ENCODE peak calls at places on chromosomes 2 and 18, in five cellular contexts. P, T, J, G and X are unnamed samples.

GRCh38 chr2:74815955-74816354 is 18.0 kb upstream of the HK2 start:
- DNase-seq in P (no peak), T (no peak), J (no peak), G (no peak), X (no peak)

GRCh38 chr18:61400016-61400630 is 66.9 kb downstream of the CDH20 start:
- DNase-seq in P (no peak), T (no peak), J (no peak), G (no peak), X (no peak)

GRCh38 chr2:174771631-174772491 is 7.6 kb upstream of the CHRNA1 start:
- DNase-seq in P (peak; percentile 62), T (peak; percentile 94), J (peak; percentile 51), G (peak; percentile 92), X (peak; percentile 66)

GRCh38 chr2:201127128-201127521 is 11.2 kb downstream of the CFLAR start:
- DNase-seq in P (peak; percentile 36), T (no peak), J (no peak), G (no peak), X (no peak)

GRCh38 chr2:65103013-65103720 is 26.7 kb downstream of the RAB1A start:
- DNase-seq in P (peak; percentile 24), T (no peak), J (no peak), G (no peak), X (no peak)

GRCh38 chr2:127647242-127648190 is 1.6 kb downstream of the GPR17 start:
- DNase-seq in P (no peak), T (peak; percentile 36), J (no peak), G (no peak), X (no peak)

GRCh38 chr2:38565333-38565732 is 37.4 kb downstream of the HNRNPLL start:
- DNase-seq in P (no peak), T (no peak), J (no peak), G (no peak), X (no peak)

GRCh38 chr2:55423303-55423702 is 3.6 kb upstream of the CCDC88A start:
- DNase-seq in P (no peak), T (no peak), J (no peak), G (no peak), X (no peak)

GRCh38 chr2:55048514-55048924 is 1.7 kb downstream of the RTN4 start:
- DNase-seq in P (peak; percentile 38), T (peak; percentile 65), J (no peak), G (peak; percentile 61), X (no peak)

GRCh38 chr2:27353762-27354596 is 2.6 kb downstream of the GTF3C2 start:
- DNase-seq in P (no peak), T (peak; percentile 77), J (no peak), G (no peak), X (no peak)

GRCh38 chr2:183079335-183079775 is 808 bp downstream of the DUSP19 start:
- DNase-seq in P (no peak), T (no peak), J (no peak), G (no peak), X (no peak)

GRCh38 chr2:237744613-237745249 is 53.8 kb upstream of the RBM44 start:
- DNase-seq in P (peak; percentile 79), T (peak; percentile 60), J (peak; percentile 63), G (peak; percentile 68), X (peak; percentile 72)

GRCh38 chr2:167294031-167294774 is 405.9 kb downstream of the XIRP2 start:
- DNase-seq in P (no peak), T (peak; percentile 49), J (no peak), G (peak; percentile 50), X (no peak)

GRCh38 chr2:238709324-238709723 is 138.6 kb upstream of the TWIST2 start:
- DNase-seq in P (no peak), T (no peak), J (no peak), G (no peak), X (no peak)

GRCh38 chr2:193561054-193561453 is 1366.3 kb upstream of the TMEFF2 start:
- DNase-seq in P (no peak), T (peak; percentile 67), J (no peak), G (no peak), X (no peak)

GRCh38 chr2:29146197-29146596 is 31.0 kb downstream of the CLIP4 start:
- DNase-seq in P (no peak), T (no peak), J (no peak), G (no peak), X (no peak)

GRCh38 chr2:7497223-7497622 is 580.0 kb downstream of the RNF144A start:
- DNase-seq in P (no peak), T (peak; percentile 2), J (no peak), G (no peak), X (no peak)

GRCh38 chr2:96389728-96390127 is 54.2 kb downstream of the NCAPH start:
- DNase-seq in P (no peak), T (no peak), J (no peak), G (no peak), X (no peak)

GRCh38 chr2:144890828-144891227 is 370.9 kb upstream of the ZEB2 start:
- DNase-seq in P (no peak), T (peak; percentile 17), J (no peak), G (peak; percentile 13), X (no peak)

GRCh38 chr2:146874260-146874658 is 970.6 kb upstream of the ACVR2A start:
- DNase-seq in P (peak; percentile 35), T (peak; percentile 27), J (no peak), G (no peak), X (no peak)

GRCh38 chr18:49111191-49111988 is 160.6 kb upstream of the SMAD7 start:
- DNase-seq in P (no peak), T (no peak), J (no peak), G (no peak), X (no peak)

GRCh38 chr2:33013684-33014110 is 66.9 kb downstream of the LTBP1 start:
- DNase-seq in P (no peak), T (peak; percentile 51), J (no peak), G (no peak), X (no peak)

GRCh38 chr2:168730391-168730790 is 72.0 kb upstream of the NOSTRIN start:
- DNase-seq in P (no peak), T (no peak), J (no peak), G (no peak), X (no peak)

GRCh38 chr2:168729455-168729854 is 73.0 kb upstream of the NOSTRIN start:
- DNase-seq in P (no peak), T (no peak), J (no peak), G (no peak), X (no peak)

GRCh38 chr2:168731002-168731401 is 71.4 kb upstream of the NOSTRIN start:
- DNase-seq in P (no peak), T (no peak), J (no peak), G (no peak), X (no peak)

GRCh38 chr2:168732506-168732905 is 69.9 kb upstream of the NOSTRIN start:
- DNase-seq in P (no peak), T (no peak), J (no peak), G (no peak), X (no peak)

GRCh38 chr2:168731550-168732128 is 70.8 kb upstream of the NOSTRIN start:
- DNase-seq in P (no peak), T (peak; percentile 33), J (no peak), G (no peak), X (no peak)
- H3K27ac ChIP-seq in P (no peak overlapping the region), T (no peak overlapping the region), J (no peak overlapping the region), G (no peak overlapping the region), X (no peak overlapping the region)

DNA sequence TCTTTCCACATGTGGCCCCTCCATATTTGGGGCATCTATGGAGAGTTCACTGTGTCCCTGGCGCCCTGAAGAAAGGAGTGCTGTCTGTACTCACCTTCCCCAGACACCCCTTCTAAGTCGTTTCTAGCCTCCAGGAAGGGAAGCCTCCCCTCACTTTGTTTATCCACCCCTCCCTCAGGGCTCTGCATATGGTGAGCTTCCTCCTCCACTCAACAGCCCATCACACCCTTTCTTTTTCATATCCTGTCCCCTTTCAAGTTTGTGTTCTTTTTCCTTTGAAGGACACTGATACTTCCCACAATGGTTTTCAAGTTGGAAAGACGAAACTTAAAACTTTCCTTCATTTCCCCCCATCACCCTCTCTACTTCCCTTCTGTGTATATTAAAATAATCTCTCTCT is 291.4 kb upstream of the POU3F3 start:
- DNase-seq in P (no peak), T (no peak), J (no peak), G (no peak), X (no peak)
- H3K27ac ChIP-seq in P (no peak overlapping the region), T (no peak overlapping the region), J (no peak overlapping the region), G (no peak overlapping the region), X (no peak overlapping the region)

GRCh38 chr2:42944744-42945415 is 152.5 kb upstream of the HAAO start:
- DNase-seq in P (no peak), T (peak; percentile 51), J (no peak), G (no peak), X (no peak)
- H3K27ac ChIP-seq in P (no peak overlapping the region), T (no peak overlapping the region), J (no peak overlapping the region), G (no peak overlapping the region), X (no peak overlapping the region)

DNA sequence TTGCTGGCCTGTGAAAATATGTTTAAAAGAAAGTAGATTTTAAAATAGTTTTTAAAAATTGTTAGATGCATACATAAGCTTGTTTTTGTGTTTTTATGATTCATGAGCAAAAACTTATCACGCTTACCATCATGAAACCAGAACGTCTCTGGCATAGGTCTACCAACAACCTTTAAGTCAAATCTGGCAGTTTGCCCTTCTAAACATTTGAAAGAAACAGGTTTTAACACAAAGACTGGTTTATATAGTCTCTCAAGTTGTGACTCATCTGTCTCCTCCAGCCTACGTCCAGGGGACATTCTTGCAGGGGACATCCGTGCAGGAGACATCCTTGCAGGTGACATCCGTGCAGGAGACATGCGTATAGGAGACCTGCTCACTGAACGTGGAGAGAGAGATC is 29.6 kb downstream of the TTN start:
- DNase-seq in P (no peak), T (no peak), J (no peak), G (no peak), X (no peak)
- H3K27ac ChIP-seq in P (no peak overlapping the region), T (no peak overlapping the region), J (no peak overlapping the region), G (peak overlapping the region; percentile 55), X (no peak overlapping the region)

DNA sequence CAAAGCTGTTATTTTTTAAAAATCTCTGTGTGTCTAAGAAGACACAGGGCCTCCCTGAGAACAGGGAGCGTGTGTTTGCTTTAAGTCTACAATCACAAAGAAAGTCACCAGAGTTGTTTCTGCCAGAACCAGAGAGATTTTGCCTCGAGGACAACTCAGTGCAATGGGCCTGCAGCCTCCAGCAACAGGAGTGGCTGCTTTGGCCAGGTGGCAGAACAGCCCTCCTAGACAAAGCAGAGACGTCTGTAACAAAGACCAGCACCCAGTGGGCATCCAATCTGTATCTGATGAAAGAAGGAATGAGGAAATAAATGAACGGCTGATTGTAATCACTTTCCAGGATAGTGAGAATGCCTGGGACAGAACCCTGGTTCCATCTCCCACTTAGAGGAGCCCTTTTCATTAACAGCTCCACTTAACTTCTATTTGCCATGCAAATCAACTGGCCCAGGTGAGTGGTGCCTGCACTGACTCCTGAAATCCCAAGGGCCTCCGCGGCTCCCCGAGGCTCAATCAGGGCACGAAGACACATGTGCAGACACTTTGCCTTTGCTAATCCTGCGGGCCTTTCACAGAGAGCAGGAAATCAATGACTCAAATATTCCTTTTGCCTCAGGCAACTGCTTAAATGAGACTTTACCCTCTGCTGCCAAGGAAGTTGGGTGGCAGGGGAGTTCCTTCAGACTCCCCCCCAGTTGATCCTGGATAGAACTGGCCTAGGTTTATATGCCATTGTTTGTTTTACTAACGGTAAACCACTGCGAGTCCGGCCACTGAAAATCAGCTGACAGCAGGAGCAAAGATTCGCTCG is 146.5 kb downstream of the CABLES1 start:
- DNase-seq in P (no peak), T (peak; percentile 52), J (peak; percentile 67), G (no peak), X (no peak)
- H3K27ac ChIP-seq in P (no peak overlapping the region), T (peak overlapping the region; percentile 1), J (peak overlapping the region; percentile 41), G (no peak overlapping the region), X (no peak overlapping the region)

DNA sequence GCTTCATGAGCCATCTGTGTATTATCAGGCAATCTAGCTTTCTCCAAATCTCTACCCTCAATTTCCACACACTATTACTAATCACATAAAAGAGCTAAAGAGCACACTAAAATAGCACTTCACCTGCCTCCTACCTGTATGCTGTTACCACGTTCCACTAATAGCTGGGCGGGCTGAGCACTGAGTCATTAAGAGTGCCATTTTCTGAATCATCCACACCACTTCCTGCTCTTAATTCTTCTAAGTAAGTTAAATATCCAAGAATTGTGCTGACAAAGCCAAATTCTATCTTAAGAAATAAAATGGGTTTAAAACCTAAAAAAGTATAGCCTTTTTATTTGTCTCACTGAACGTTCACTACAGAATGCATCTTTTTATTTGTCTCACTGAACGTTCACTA is 35.7 kb downstream of the NOL10 start:
- DNase-seq in P (peak; percentile 75), T (peak; percentile 30), J (no peak), G (no peak), X (no peak)
- H3K27ac ChIP-seq in P (no peak overlapping the region), T (no peak overlapping the region), J (no peak overlapping the region), G (no peak overlapping the region), X (no peak overlapping the region)